ENCODE peak calls at places on chromosome 6, in four cellular contexts. J, W, O and G are unnamed samples.

GRCh38 chr6:122339661-122340060 is 59.8 kb upstream of the HSF2 start:
- DNase-seq in O (no peak), J (peak), W (no peak), G (no peak)

GRCh38 chr6:91043751-91044150 is 456.9 kb upstream of the MAP3K7 start:
- DNase-seq in J (no peak), O (no peak), W (no peak), G (no peak)

GRCh38 chr6:21628162-21628561 is 34.6 kb downstream of the SOX4 start:
- DNase-seq in W (no peak), O (no peak), J (no peak), G (no peak)

GRCh38 chr6:114611696-114612095 is 268.9 kb upstream of the HS3ST5 start:
- DNase-seq in J (no peak), W (no peak), O (no peak), G (no peak)

GRCh38 chr6:107866606-107867301 is 42.6 kb upstream of the SCML4 start:
- DNase-seq in W (no peak), O (no peak), J (peak), G (no peak)

GRCh38 chr6:28794175-28795002 is 129.4 kb downstream of the TRIM27 start:
- DNase-seq in W (no peak), O (no peak), J (peak), G (no peak)

GRCh38 chr6:28478518-28478917 is 35.2 kb upstream of the ZSCAN23 start:
- DNase-seq in W (no peak), O (no peak), J (no peak), G (no peak)

GRCh38 chr6:98847767-98848538 is 13.6 kb downstream of the POU3F2 start:
- DNase-seq in W (no peak), O (no peak), J (no peak), G (peak)

GRCh38 chr6:16741112-16742016 is 19.9 kb downstream of the ATXN1 start:
- DNase-seq in W (no peak), J (peak), O (peak), G (no peak)

GRCh38 chr6:1604347-1604990 is 5.2 kb upstream of the FOXC1 start:
- DNase-seq in O (no peak), W (peak), J (peak), G (peak)

DNA sequence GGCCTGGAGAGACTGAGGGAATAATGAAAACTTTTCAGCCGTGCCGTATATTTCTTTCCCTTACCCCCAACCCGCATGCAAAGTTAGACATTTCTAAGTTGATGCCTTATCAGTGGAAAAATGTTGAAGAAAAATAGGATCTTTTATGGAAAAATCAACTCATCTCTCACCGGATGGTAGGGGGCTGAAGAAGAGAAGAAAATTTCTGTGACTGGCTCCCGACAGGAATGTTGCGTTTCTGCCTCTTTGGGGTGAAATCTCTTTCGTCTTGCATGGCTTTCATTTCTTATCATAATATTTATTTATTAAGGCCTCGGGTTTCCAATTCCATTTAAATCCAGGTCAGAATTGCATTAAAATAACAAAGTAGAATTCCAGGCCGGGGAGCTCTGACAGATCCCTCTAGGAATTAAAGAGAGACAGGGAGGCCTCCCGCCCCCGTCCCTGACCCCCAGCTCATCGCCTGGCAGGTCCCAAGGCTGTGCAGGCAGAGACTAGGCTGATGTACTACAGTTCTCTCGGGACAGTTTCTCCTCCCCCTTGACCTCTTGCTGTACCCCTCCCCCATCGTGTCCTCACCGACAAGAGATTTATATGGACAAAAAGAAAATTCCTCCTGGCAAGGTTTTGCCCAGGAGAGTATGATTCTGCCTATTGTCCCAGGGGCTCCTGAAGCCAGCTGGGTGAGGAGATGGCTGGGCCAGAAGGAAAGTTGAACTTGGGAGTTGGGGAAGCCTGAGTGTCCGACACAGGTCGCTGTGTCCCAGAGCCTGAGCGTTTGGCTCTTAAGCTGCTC is 1.3 kb downstream of the SCUBE3 start:
- DNase-seq in J (no peak), W (no peak), O (peak), G (no peak)
- H3K4me3 ChIP-seq in J (peak), W (no peak), O (peak), G (peak)

GRCh38 chr6:129774697-129775447 is 64.9 kb upstream of the ARHGAP18 start:
- DNase-seq in J (peak), O (no peak), W (peak), G (peak)
- H3K4me3 ChIP-seq in J (peak), O (peak), W (no peak), G (peak)

DNA sequence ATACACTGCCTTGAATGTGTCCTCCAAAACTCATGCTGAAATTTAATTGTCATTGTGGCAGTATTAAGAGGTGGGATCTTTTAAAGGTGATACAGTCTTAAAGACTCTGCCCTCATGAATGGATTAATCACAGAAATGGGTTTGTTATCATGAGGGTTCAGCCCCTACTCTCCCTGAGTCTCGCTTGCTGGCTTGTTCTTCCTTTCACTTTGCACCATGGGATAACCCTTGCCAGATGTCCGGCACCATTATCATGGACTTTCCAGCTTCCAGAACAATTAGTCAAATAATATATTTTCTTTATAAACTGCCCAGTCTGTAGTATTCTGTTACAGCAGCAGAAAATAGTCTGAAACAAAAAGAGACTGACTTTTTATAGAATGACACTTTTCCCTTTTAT is 67.9 kb upstream of the TENT5A start:
- DNase-seq in O (no peak), J (no peak), W (no peak), G (no peak)
- H3K4me3 ChIP-seq in O (no peak), J (no peak), W (no peak), G (no peak)

DNA sequence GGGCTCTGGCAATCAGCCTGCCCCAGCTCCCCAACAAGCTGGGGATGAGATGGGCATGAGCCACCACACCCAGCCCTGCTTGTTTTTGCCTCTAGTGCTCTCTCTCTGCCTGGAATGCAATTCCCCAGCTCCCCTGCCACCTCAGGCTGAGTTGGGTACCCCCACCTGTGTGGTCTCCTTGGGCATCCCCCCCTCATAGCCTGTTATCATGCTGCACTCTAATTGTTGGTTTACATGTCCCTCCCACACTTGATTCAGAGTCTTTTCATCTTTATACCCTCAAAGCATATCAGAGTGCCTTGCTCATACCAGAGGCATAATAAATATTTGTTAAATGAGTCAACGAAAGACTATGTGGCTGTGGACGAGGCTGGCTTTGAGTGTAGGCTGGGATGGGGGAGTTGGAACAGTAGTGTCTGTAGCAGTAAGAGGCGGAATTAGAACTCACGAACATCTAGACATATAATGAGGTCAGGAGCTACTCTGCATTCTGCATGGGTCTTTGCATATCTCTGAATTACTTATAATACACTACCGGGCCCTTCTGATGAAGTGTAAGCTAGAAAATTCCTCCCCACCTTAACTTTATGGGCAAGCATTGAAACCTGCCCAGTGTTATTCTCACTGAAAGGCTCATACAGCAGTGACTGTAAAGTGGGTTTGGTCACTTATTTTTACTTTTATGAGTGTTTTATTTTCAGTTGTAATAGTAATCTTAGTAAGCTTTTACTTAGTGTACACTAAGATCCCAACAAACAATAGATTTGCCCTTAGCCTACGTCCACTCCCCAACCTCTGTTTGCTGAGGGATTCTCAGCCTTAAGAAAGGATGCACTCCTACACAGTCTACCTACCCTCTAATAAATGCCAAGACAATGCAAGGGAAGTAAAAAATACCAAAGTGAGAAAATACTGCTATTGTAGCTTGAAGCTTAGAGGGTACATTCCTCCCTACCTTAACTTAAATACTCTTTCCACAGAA is 58.7 kb downstream of the EDN1 start:
- DNase-seq in O (no peak), W (peak), J (peak), G (no peak)
- H3K4me3 ChIP-seq in O (no peak), W (no peak), J (no peak), G (no peak)

DNA sequence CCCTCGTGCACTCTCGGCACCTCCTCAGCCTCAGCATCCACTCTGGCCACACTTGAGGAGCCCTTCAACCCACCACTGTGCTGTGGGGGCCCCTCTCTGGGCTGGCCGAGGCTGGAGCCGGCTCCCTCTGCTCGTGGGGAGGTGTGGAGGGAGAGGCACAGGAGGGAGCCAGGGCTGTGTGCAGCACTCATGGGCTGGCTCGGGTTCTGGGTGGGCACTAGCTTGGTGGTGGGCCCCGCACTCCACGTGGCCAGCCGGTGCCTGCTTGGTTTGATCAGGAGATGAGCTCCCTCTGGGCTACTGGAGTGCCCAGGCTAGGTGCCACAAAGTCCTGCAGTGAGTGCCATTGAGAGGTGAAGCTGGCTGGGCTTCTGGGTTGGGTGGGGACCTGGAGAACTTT is 949.4 kb upstream of the GJE1 start:
- DNase-seq in J (no peak), W (no peak), O (no peak), G (peak)
- H3K4me3 ChIP-seq in J (no peak), W (no peak), O (no peak), G (no peak)

GRCh38 chr6:39792501-39793450 is 600 bp downstream of the DAAM2 start:
- DNase-seq in O (no peak), J (peak), W (peak), G (peak)

GRCh38 chr6:39791311-39791710 is 865 bp upstream of the DAAM2 start:
- DNase-seq in O (no peak), J (peak), W (no peak), G (no peak)

GRCh38 chr6:39793528-39793927 is 1.4 kb downstream of the DAAM2 start:
- DNase-seq in J (no peak), W (no peak), O (no peak), G (no peak)

GRCh38 chr6:39790772-39791171 is 1.4 kb upstream of the DAAM2 start:
- DNase-seq in J (peak), W (peak), O (no peak), G (no peak)

GRCh38 chr6:39791850-39792500 is at the start of gene DAAM2:
- DNase-seq in J (peak), O (no peak), W (peak), G (peak)
- H3K4me3 ChIP-seq in J (peak), O (peak), W (peak), G (peak)

GRCh38 chr6:6712979-6713514 is 124.5 kb downstream of the LY86 start:
- DNase-seq in W (no peak), O (no peak), J (peak), G (no peak)

GRCh38 chr6:6714498-6715360 is 126.2 kb downstream of the LY86 start:
- DNase-seq in J (peak), W (no peak), O (no peak), G (no peak)

GRCh38 chr6:6711832-6712231 is 123.3 kb downstream of the LY86 start:
- DNase-seq in W (peak), O (no peak), J (no peak), G (no peak)

GRCh38 chr6:6713660-6714446 is 125.3 kb downstream of the LY86 start:
- DNase-seq in W (peak), O (no peak), J (peak), G (no peak)

DNA sequence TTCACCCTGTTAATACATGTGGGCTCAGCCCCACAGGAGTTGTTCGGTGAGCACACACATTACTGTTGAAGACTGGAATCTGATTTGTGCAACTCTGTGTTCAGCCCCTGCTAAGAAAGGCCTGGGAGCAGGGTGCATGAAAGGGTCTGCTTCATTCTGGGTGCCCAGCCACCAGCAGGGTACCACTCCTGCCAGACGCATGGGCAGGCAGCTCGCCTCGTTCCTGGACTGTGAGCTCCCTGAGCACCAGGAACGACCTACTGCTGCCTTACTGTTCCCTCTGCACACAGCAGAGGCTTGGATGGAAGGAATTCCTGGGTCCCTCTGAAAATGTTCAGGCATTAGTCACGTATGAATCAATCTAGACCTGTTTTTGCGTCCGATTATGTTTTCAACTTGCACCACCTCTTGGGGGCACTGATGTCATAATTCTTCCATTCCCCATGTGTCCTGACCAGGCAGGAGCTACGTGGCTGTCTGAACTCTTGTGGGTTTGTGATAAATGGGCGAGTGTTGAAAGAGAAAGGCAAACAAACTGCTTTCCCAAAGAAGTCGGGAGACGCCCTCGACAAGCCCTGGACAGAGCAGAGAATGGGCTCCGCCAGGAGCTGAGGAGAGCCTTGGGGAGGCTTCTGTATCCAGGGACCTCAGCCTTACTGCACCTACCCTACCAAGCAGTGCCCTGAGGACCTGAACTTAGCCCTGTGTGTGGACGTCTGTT is 123.9 kb downstream of the LY86 start:
- DNase-seq in W (peak), J (peak), O (peak), G (no peak)
- H3K4me3 ChIP-seq in W (no peak), J (peak), O (no peak), G (peak)

DNA sequence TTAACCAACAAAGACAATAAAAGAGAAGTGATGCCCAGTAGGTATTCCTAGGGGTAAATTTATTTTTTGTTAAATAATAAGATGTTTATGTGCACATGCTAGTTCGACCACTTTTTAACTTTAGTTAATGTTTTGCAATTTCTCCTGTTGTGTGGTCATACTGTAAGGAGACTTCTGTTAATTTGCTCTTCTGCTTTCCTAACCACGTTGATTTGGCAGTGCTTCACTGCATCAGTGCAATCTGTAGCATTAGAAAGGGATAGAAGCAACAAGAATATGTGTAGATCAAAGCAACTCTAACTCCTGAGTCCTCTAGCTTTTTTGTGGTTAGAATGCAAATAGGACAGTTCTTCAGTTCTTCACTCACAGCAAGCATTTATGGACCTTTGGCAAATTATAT is 13.9 kb downstream of the MYB start:
- DNase-seq in W (no peak), J (no peak), O (no peak), G (no peak)
- H3K4me3 ChIP-seq in W (no peak), J (no peak), O (no peak), G (no peak)

DNA sequence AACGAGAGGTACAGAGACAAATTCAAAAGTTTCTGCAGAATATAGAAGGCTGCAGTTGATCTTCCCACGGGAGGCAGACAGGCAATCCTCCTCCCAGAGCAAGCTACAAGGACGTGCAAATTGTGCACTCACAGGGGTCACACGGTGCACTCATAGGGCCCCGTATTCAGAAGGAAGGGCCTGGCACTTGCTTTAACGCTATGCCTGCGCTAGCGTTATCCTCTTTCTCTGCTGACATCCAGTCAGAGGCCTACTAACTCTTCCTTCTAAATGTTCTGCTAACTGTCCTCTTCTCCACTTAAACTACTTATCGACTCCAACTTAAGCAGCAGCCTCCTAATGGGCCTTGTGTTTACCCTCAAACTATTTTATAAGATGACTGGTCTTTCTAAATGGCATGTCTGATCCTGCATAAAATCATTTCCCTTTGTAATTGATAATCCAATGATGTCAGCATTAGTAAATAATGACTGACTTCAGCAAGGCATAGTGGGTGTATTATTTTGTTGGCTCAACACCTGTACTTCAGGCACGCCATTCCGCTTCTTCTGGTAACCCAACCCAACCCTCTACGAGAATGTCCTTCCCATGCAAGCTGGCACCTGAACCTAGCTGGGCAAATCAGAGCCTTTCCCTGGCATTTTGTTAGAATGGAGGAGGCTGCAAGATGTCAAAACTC is 2.2 kb downstream of the IFNGR1 start:
- DNase-seq in W (no peak), J (no peak), O (no peak), G (no peak)
- H3K4me3 ChIP-seq in W (no peak), J (no peak), O (no peak), G (peak)

DNA sequence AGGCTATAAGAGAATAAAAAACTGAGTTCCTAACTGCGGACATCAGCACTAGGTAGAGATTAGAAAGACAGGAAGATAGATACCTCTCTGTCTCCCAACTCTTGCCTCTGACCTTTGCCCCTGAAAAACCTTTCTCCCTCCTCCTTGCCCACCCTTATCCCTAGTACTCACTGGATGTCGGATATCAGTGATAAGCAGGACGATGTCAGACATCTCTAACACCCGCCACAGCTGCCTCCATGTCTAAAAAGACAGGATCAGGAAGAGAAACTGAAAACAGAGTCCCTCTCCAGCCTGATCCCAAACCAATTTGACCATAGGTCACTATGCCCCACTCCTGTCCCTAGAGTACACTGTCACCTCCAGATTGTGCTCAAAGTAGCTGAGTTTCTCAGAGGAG is 1.9 kb downstream of the GNL1 start:
- DNase-seq in O (no peak), J (no peak), W (no peak), G (no peak)
- H3K4me3 ChIP-seq in O (peak), J (peak), W (no peak), G (peak)